ENCODE peak calls at places on chromosomes 2 and 18, in four cellular contexts. J is NCI-H1436; F is right atrium auricular region; E is stimulated activated CD4-positive, alpha-beta T cell treated with anti-CD3 and anti-CD28 coated beads, Interleukin-2, amount 100 ng/mL, for 24 hours. W is an unnamed sample.
A peak's percentile ranks its signal among the peaks of the same experiment; 100 is the strongest.

GRCh38 chr2:75064691-75065396 is 106.4 kb downstream of the POLE4 start:
- DNase-seq in J (peak; percentile 33), F (peak; percentile 61), E (peak; percentile 66), W (peak; percentile 20)

GRCh38 chr2:5387421-5387820 is 304.8 kb upstream of the SOX11 start:
- DNase-seq in J (no peak), F (no peak), E (no peak), W (no peak)

GRCh38 chr18:32287249-32287648 is 97.4 kb downstream of the MEP1B start:
- DNase-seq in J (no peak), F (peak; percentile 67), E (no peak), W (no peak)

GRCh38 chr2:201965550-201965949 is 68.1 kb upstream of the FZD7 start:
- DNase-seq in J (no peak), F (no peak), E (no peak), W (no peak)

GRCh38 chr2:196275646-196276352 is 104.4 kb upstream of the STK17B start:
- DNase-seq in J (no peak), F (no peak), E (no peak), W (no peak)

GRCh38 chr18:66874812-66875474 is 271.1 kb upstream of the CDH19 start:
- DNase-seq in J (no peak), F (no peak), E (no peak), W (no peak)

GRCh38 chr2:174901075-174901474 is 104.1 kb downstream of the CHN1 start:
- DNase-seq in J (no peak), F (peak; percentile 60), E (peak; percentile 11), W (no peak)

GRCh38 chr2:157420771-157421323 is 23.0 kb downstream of the CYTIP start:
- DNase-seq in J (no peak), F (no peak), E (no peak), W (no peak)

GRCh38 chr18:57895182-57895581 is 92.1 kb upstream of the ATP8B1 start:
- DNase-seq in J (no peak), F (no peak), E (no peak), W (no peak)

GRCh38 chr2:185645529-185645928 is 93.1 kb upstream of the FSIP2 start:
- DNase-seq in J (no peak), F (no peak), E (no peak), W (peak; percentile 2)

GRCh38 chr2:135175177-135175576 is 123.1 kb downstream of the RAB3GAP1 start:
- DNase-seq in J (no peak), F (no peak), E (no peak), W (no peak)

GRCh38 chr2:45935791-45936622 is 284.5 kb downstream of the PRKCE start:
- DNase-seq in J (peak; percentile 78), F (peak; percentile 99), E (peak; percentile 57), W (peak; percentile 64)

GRCh38 chr18:5584751-5585417 is 41.1 kb upstream of the EPB41L3 start:
- DNase-seq in J (no peak), F (no peak), E (no peak), W (no peak)

GRCh38 chr2:158723921-158724802 is 71.0 kb upstream of the DAPL1 start:
- DNase-seq in J (no peak), F (no peak), E (no peak), W (peak; percentile 54)

W was measured in HuH-7.5.